ENCODE peak calls at places on chromosome 5, in ten cellular contexts. One of them, this sample, is unnamed.

GRCh38 chr5:173984218-173984617 is 4.8 kb upstream of the C5orf47 start:
- DNase-seq in NCI-H524: peak; percentile 58
- DNase-seq in activated CD4-positive, alpha-beta T cell treated with anti-CD3 and anti-CD28 coated beads, Interleukin-2, amount 10 ng/mL, durations not matched to agents 7 days and 5 days: no peak
- DNase-seq in KBM-7: no peak
- DNase-seq in KG1: no peak
- DNase-seq in heart left ventricle: no peak
- DNase-seq in stimulated activated CD4-positive, alpha-beta T cell treated with anti-CD3 and anti-CD28 coated beads, Interleukin-4, amount 100 ng/mL, for 24 hours: no peak
- DNase-seq in neural progenitor cell: peak; percentile 65
- DNase-seq in ACHN: peak; percentile 19
- DNase-seq in iris pigment epithelial cell: peak; percentile 36
- DNase-seq in this sample: no peak

GRCh38 chr5:110916373-110917049 is 155.0 kb upstream of the TSLP start:
- DNase-seq in NCI-H524: peak; percentile 83
- DNase-seq in activated CD4-positive, alpha-beta T cell treated with anti-CD3 and anti-CD28 coated beads, Interleukin-2, amount 10 ng/mL, durations not matched to agents 7 days and 5 days: no peak
- DNase-seq in KBM-7: peak; percentile 16
- DNase-seq in KG1: no peak
- DNase-seq in heart left ventricle: no peak
- DNase-seq in stimulated activated CD4-positive, alpha-beta T cell treated with anti-CD3 and anti-CD28 coated beads, Interleukin-4, amount 100 ng/mL, for 24 hours: no peak
- DNase-seq in neural progenitor cell: peak; percentile 23
- DNase-seq in ACHN: peak; percentile 46
- DNase-seq in iris pigment epithelial cell: peak; percentile 96
- DNase-seq in this sample: no peak

GRCh38 chr5:154815684-154816247 is 34.6 kb downstream of the FAXDC2 start:
- DNase-seq in NCI-H524: no peak
- DNase-seq in activated CD4-positive, alpha-beta T cell treated with anti-CD3 and anti-CD28 coated beads, Interleukin-2, amount 10 ng/mL, durations not matched to agents 7 days and 5 days: no peak
- DNase-seq in KBM-7: no peak
- DNase-seq in KG1: no peak
- DNase-seq in heart left ventricle: no peak
- DNase-seq in stimulated activated CD4-positive, alpha-beta T cell treated with anti-CD3 and anti-CD28 coated beads, Interleukin-4, amount 100 ng/mL, for 24 hours: no peak
- DNase-seq in neural progenitor cell: no peak
- DNase-seq in ACHN: no peak
- DNase-seq in iris pigment epithelial cell: no peak
- DNase-seq in this sample: no peak

GRCh38 chr5:176474476-176474875 is 26.3 kb downstream of the FAF2 start:
- DNase-seq in NCI-H524: no peak
- DNase-seq in activated CD4-positive, alpha-beta T cell treated with anti-CD3 and anti-CD28 coated beads, Interleukin-2, amount 10 ng/mL, durations not matched to agents 7 days and 5 days: no peak
- DNase-seq in KBM-7: no peak
- DNase-seq in KG1: no peak
- DNase-seq in heart left ventricle: no peak
- DNase-seq in stimulated activated CD4-positive, alpha-beta T cell treated with anti-CD3 and anti-CD28 coated beads, Interleukin-4, amount 100 ng/mL, for 24 hours: no peak
- DNase-seq in neural progenitor cell: no peak
- DNase-seq in ACHN: no peak
- DNase-seq in iris pigment epithelial cell: peak; percentile 49
- DNase-seq in this sample: no peak

GRCh38 chr5:73447234-73448071 is 1.1 kb downstream of the FOXD1 start:
- DNase-seq in NCI-H524: peak; percentile 66
- DNase-seq in activated CD4-positive, alpha-beta T cell treated with anti-CD3 and anti-CD28 coated beads, Interleukin-2, amount 10 ng/mL, durations not matched to agents 7 days and 5 days: peak; percentile 44
- DNase-seq in KBM-7: peak; percentile 61
- DNase-seq in KG1: no peak
- DNase-seq in heart left ventricle: peak; percentile 68
- DNase-seq in stimulated activated CD4-positive, alpha-beta T cell treated with anti-CD3 and anti-CD28 coated beads, Interleukin-4, amount 100 ng/mL, for 24 hours: peak; percentile 38
- DNase-seq in neural progenitor cell: peak; percentile 79
- DNase-seq in ACHN: peak; percentile 47
- DNase-seq in iris pigment epithelial cell: peak; percentile 64
- DNase-seq in this sample: peak; percentile 55

GRCh38 chr5:131977212-131977604 is 31.7 kb upstream of the MEIKIN start:
- DNase-seq in NCI-H524: no peak
- DNase-seq in activated CD4-positive, alpha-beta T cell treated with anti-CD3 and anti-CD28 coated beads, Interleukin-2, amount 10 ng/mL, durations not matched to agents 7 days and 5 days: no peak
- DNase-seq in KBM-7: no peak
- DNase-seq in KG1: no peak
- DNase-seq in heart left ventricle: no peak
- DNase-seq in stimulated activated CD4-positive, alpha-beta T cell treated with anti-CD3 and anti-CD28 coated beads, Interleukin-4, amount 100 ng/mL, for 24 hours: no peak
- DNase-seq in neural progenitor cell: no peak
- DNase-seq in ACHN: no peak
- DNase-seq in iris pigment epithelial cell: no peak
- DNase-seq in this sample: no peak

GRCh38 chr5:756171-756570 is 28.4 kb downstream of the ZDHHC11B start:
- DNase-seq in NCI-H524: no peak
- DNase-seq in activated CD4-positive, alpha-beta T cell treated with anti-CD3 and anti-CD28 coated beads, Interleukin-2, amount 10 ng/mL, durations not matched to agents 7 days and 5 days: no peak
- DNase-seq in KBM-7: no peak
- DNase-seq in KG1: no peak
- DNase-seq in heart left ventricle: peak; percentile 69
- DNase-seq in stimulated activated CD4-positive, alpha-beta T cell treated with anti-CD3 and anti-CD28 coated beads, Interleukin-4, amount 100 ng/mL, for 24 hours: no peak
- DNase-seq in neural progenitor cell: no peak
- DNase-seq in ACHN: no peak
- DNase-seq in iris pigment epithelial cell: no peak
- DNase-seq in this sample: no peak

GRCh38 chr5:10607666-10608442 is 44.0 kb downstream of the ANKRD33B start:
- DNase-seq in NCI-H524: peak; percentile 78
- DNase-seq in activated CD4-positive, alpha-beta T cell treated with anti-CD3 and anti-CD28 coated beads, Interleukin-2, amount 10 ng/mL, durations not matched to agents 7 days and 5 days: no peak
- DNase-seq in KBM-7: peak; percentile 82
- DNase-seq in KG1: peak; percentile 76
- DNase-seq in heart left ventricle: no peak
- DNase-seq in stimulated activated CD4-positive, alpha-beta T cell treated with anti-CD3 and anti-CD28 coated beads, Interleukin-4, amount 100 ng/mL, for 24 hours: no peak
- DNase-seq in neural progenitor cell: peak; percentile 51
- DNase-seq in ACHN: no peak
- DNase-seq in iris pigment epithelial cell: peak; percentile 86
- DNase-seq in this sample: peak; percentile 64

GRCh38 chr5:37774912-37775483 is 64.8 kb downstream of the GDNF start:
- DNase-seq in NCI-H524: peak; percentile 28
- DNase-seq in activated CD4-positive, alpha-beta T cell treated with anti-CD3 and anti-CD28 coated beads, Interleukin-2, amount 10 ng/mL, durations not matched to agents 7 days and 5 days: peak; percentile 32
- DNase-seq in KBM-7: peak; percentile 67
- DNase-seq in KG1: peak; percentile 2
- DNase-seq in heart left ventricle: no peak
- DNase-seq in stimulated activated CD4-positive, alpha-beta T cell treated with anti-CD3 and anti-CD28 coated beads, Interleukin-4, amount 100 ng/mL, for 24 hours: peak; percentile 14
- DNase-seq in neural progenitor cell: peak; percentile 24
- DNase-seq in ACHN: peak; percentile 39
- DNase-seq in iris pigment epithelial cell: peak; percentile 59
- DNase-seq in this sample: peak; percentile 47

GRCh38 chr5:98964621-98965020 is 35.8 kb upstream of the CHD1 start:
- DNase-seq in NCI-H524: no peak
- DNase-seq in activated CD4-positive, alpha-beta T cell treated with anti-CD3 and anti-CD28 coated beads, Interleukin-2, amount 10 ng/mL, durations not matched to agents 7 days and 5 days: no peak
- DNase-seq in KBM-7: no peak
- DNase-seq in KG1: no peak
- DNase-seq in heart left ventricle: no peak
- DNase-seq in stimulated activated CD4-positive, alpha-beta T cell treated with anti-CD3 and anti-CD28 coated beads, Interleukin-4, amount 100 ng/mL, for 24 hours: no peak
- DNase-seq in neural progenitor cell: no peak
- DNase-seq in ACHN: no peak
- DNase-seq in iris pigment epithelial cell: no peak
- DNase-seq in this sample: no peak

This sample was measured in MM.1S.